ENCODE peak calls at places on chromosomes 11 and 22, in four cellular contexts. N, R, M and K are unnamed samples.
A peak's percentile ranks its signal among the peaks of the same experiment; 100 is the strongest.

GRCh38 chr11:64814712-64815187 is 4.4 kb upstream of the MEN1 start:
- DNase-seq in M (peak; percentile 94), N (peak; percentile 24), R (no peak), K (no peak)

GRCh38 chr11:7579226-7579825 is 65.5 kb downstream of the PPFIBP2 start:
- DNase-seq in M (no peak), R (no peak), N (no peak), K (no peak)

GRCh38 chr22:29907753-29908515 is 25.0 kb downstream of the MTMR3 start:
- DNase-seq in R (peak; percentile 48), N (peak; percentile 75), M (no peak), K (no peak)

GRCh38 chr22:19832476-19833108 is 22.1 kb downstream of the GNB1L start:
- DNase-seq in M (no peak), R (no peak), N (no peak), K (no peak)

GRCh38 chr11:78539566-78539965 is 35.1 kb downstream of the NARS2 start:
- DNase-seq in M (no peak), N (peak; percentile 6), R (no peak), K (no peak)

GRCh38 chr11:10382518-10382917 is 72.5 kb upstream of the AMPD3 start:
- DNase-seq in R (peak; percentile 88), M (no peak), N (no peak), K (peak; percentile 33)

GRCh38 chr11:85167038-85167437 is 460.1 kb downstream of the DLG2 start:
- DNase-seq in N (no peak), M (no peak), R (no peak), K (no peak)

GRCh38 chr22:46262449-46263207 is 515 bp downstream of the PKDREJ start:
- DNase-seq in M (no peak), N (no peak), R (no peak), K (peak; percentile 80)

GRCh38 chr11:122478986-122479385 is 176.5 kb upstream of the UBASH3B start:
- DNase-seq in M (no peak), N (no peak), R (no peak), K (no peak)

GRCh38 chr11:107785401-107785800 is 73.2 kb downstream of the SLC35F2 start:
- DNase-seq in N (no peak), M (no peak), R (no peak), K (no peak)

GRCh38 chr11:71370895-71371673 is 77.1 kb downstream of the DHCR7 start:
- DNase-seq in N (no peak), R (no peak), M (no peak), K (peak; percentile 56)

GRCh38 chr22:29580200-29580810 is 608 bp downstream of the NIPSNAP1 start:
- DNase-seq in M (no peak), N (peak; percentile 92), R (no peak), K (peak; percentile 21)

GRCh38 chr11:124633355-124633754 is 10.7 kb downstream of the TBRG1 start:
- DNase-seq in N (no peak), M (no peak), R (peak; percentile 32), K (no peak)

GRCh38 chr11:6431861-6432260 is 8.9 kb downstream of the HPX start:
- DNase-seq in R (no peak), N (no peak), M (no peak), K (no peak)

GRCh38 chr11:46247090-46247489 is 30.4 kb upstream of the CREB3L1 start:
- DNase-seq in N (no peak), R (no peak), M (no peak), K (no peak)

GRCh38 chr11:134676516-134677287 is 264.7 kb upstream of the B3GAT1 start:
- DNase-seq in N (no peak), M (no peak), R (no peak), K (no peak)

GRCh38 chr11:31641477-31642062 is 132.0 kb downstream of the ELP4 start:
- DNase-seq in N (peak; percentile 40), M (no peak), R (peak; percentile 15), K (peak; percentile 65)

GRCh38 chr11:70769106-70769505 is 370.8 kb downstream of the CTTN start:
- DNase-seq in N (no peak), M (no peak), R (no peak), K (no peak)

GRCh38 chr22:19035474-19036228 is 86.6 kb downstream of the DGCR2 start:
- DNase-seq in M (no peak), N (no peak), R (peak; percentile 70), K (peak; percentile 72)

GRCh38 chr11:48150213-48150612 is 66.4 kb upstream of the OR4B1 start:
- DNase-seq in R (no peak), N (no peak), M (no peak), K (no peak)

GRCh38 chr11:112542479-112542878 is 281.8 kb upstream of the PLET1 start:
- DNase-seq in R (no peak), M (no peak), N (no peak), K (no peak)

GRCh38 chr11:61482513-61482912 is 26.0 kb upstream of the LRRC10B start:
- DNase-seq in R (peak; percentile 79), M (no peak), N (no peak), K (peak; percentile 90)

GRCh38 chr11:36540998-36541397 is 26.8 kb upstream of the RAG1 start:
- DNase-seq in N (peak; percentile 32), M (peak; percentile 32), R (no peak), K (peak; percentile 25)

GRCh38 chr22:36252754-36253522 is at the start of gene APOL1:
- DNase-seq in N (peak; percentile 63), M (peak; percentile 62), R (peak; percentile 23), K (no peak)

GRCh38 chr11:46075168-46075567 is 46.1 kb downstream of the PHF21A start:
- DNase-seq in R (peak; percentile 39), M (no peak), N (no peak), K (no peak)

GRCh38 chr11:104118105-104118762 is 45.7 kb downstream of the PDGFD start:
- DNase-seq in M (no peak), N (no peak), R (no peak), K (no peak)

GRCh38 chr11:133347988-133348387 is 184.3 kb downstream of the OPCML start:
- DNase-seq in M (no peak), R (no peak), N (no peak), K (no peak)

GRCh38 chr11:47946682-47947575 is 33.4 kb upstream of the PTPRJ start:
- DNase-seq in N (no peak), M (no peak), R (peak; percentile 86), K (no peak)

GRCh38 chr11:70036971-70037882 is 40.9 kb upstream of the ANO1 start:
- DNase-seq in M (no peak), R (no peak), N (no peak), K (no peak)

GRCh38 chr11:68014966-68015447 is 4.9 kb downstream of the ALDH3B1 start:
- DNase-seq in R (no peak), M (no peak), N (no peak), K (no peak)

GRCh38 chr11:86629070-86629706 is 43.2 kb downstream of the ME3 start:
- DNase-seq in M (no peak), N (no peak), R (no peak), K (no peak)

GRCh38 chr11:125457814-125458343 is 38.2 kb downstream of the FEZ1 start:
- DNase-seq in M (no peak), N (peak; percentile 13), R (peak; percentile 23), K (no peak)

GRCh38 chr22:44020981-44021380 is 3.1 kb upstream of the PARVB start:
- DNase-seq in R (peak; percentile 43), N (no peak), M (no peak), K (no peak)

GRCh38 chr11:16356057-16356750 is at the start of gene SOX6:
- DNase-seq in M (no peak), R (no peak), N (peak; percentile 94), K (no peak)

GRCh38 chr22:22371031-22371541 is 126.5 kb downstream of the VPREB1 start:
- DNase-seq in N (no peak), R (peak; percentile 53), M (no peak), K (no peak)

GRCh38 chr11:128036556-128037093 is 550.7 kb downstream of the ETS1 start:
- DNase-seq in M (no peak), R (no peak), N (no peak), K (no peak)

GRCh38 chr22:45998638-45999378 is 21.8 kb upstream of the WNT7B start:
- DNase-seq in M (no peak), R (no peak), N (no peak), K (no peak)

GRCh38 chr11:19234428-19234827 is 6.3 kb downstream of the E2F8 start:
- DNase-seq in M (no peak), N (no peak), R (no peak), K (no peak)

GRCh38 chr22:32123657-32124056 is 35.4 kb downstream of the C22orf42 start:
- DNase-seq in M (no peak), N (no peak), R (no peak), K (peak; percentile 69)
- TF ChIP-seq CTCF in M (peak; percentile 15), N (no peak), R (no peak), K (peak; percentile 22)

GRCh38 chr11:59188954-59189353 is 17.0 kb downstream of the DTX4 start:
- DNase-seq in M (no peak), R (no peak), N (no peak), K (no peak)
- TF ChIP-seq CREM in M (no peak), R (no peak), N (no peak), K (no peak)

GRCh38 chr11:43316451-43316850 is 4.7 kb downstream of the API5 start:
- DNase-seq in R (no peak), N (no peak), M (no peak), K (no peak)
- TF ChIP-seq MAX in R (no peak), N (no peak), M (no peak), K (no peak)

DNA sequence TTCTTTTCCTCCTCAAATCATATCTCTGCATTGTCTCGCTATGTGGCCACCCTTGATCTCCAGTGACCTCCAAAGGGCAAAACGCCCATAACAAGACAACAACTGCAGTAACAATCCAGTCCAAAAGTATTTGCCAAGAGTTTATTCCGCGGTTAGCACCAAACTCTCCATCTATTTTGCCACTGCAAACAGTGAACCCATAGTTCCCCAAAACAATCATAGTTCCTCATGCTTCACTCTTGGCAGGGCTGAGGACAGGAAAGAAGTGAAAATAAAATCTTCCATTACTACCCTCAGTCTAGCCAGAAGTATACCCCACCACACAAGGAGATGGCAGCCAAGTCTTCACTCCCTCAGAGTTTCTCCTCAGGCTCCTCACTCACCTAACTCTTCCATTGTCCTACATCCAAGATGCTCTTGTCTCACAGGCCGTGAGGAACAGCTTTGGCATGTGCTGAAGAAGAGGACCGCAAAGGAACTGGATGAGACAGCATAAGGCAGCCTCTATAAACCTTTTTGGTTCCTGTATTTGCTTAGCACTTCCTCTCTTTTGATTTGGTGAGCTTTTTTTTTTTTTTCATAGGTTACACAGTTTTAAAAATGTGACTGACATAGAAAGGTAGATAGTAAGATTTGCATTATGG is at the start of gene LPXN:
- DNase-seq in N (no peak), M (no peak), R (no peak), K (no peak)
- TF ChIP-seq CTCF in N (no peak), M (peak; percentile 34), R (no peak), K (no peak)

DNA sequence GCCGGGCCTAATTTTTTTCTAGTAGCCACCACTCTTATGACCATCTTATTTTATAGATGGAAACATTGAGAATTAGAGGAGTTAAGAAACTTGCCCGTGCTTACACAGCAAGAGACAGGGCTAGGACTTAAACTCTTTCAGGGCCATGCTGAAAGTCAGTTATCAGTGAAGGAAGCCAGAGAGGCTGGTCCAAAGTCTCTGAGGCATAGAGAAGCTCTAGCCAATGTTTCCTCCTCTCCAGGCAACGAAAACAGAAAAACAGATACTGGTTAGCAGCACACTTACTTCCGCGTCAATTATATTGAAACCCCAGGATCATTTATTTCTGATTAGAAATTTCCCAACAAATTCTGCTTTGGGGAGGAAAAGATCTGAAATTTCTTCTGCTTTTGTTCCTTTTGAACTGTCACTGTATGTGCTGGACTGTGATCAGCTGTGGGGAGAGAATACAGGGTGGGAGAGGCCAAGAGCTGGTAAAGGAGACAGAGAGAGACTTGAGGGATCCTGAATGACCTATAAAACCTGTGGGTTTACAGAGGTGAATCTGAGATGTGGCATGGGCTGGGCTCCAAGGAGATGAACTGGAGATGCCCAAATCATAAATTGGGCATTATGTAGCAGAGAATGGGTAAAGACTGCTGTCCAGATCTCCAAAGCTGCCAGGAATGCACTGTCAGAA is 37.5 kb upstream of the CAPRIN1 start:
- DNase-seq in R (no peak), N (no peak), M (no peak), K (no peak)
- TF ChIP-seq CREM in R (no peak), N (no peak), M (no peak), K (no peak)